ENCODE peak calls at places on chromosomes 2 and 18, in six cellular contexts. W is GM10248, F is A549, E is neural crest cell, B is HFF-Myc, I is GM06990. H is an unnamed sample.

GRCh38 chr18:59096098-59096779 is 43.4 kb upstream of the SEC11C start:
- DNase-seq in F (no peak), W (no peak), B (no peak), E (no peak), I (no peak), H (no peak)

GRCh38 chr18:76052196-76052595 is 442.8 kb downstream of the ZNF516 start:
- DNase-seq in B (no peak), E (no peak), F (no peak), I (no peak), W (no peak), H (no peak)

GRCh38 chr2:190468814-190469569 is 60.8 kb downstream of the MFSD6 start:
- DNase-seq in W (no peak), B (peak; percentile 99), I (peak; percentile 18), F (peak; percentile 86), E (no peak), H (peak; percentile 28)

GRCh38 chr2:8682719-8683667 is 1.1 kb downstream of the ID2 start:
- DNase-seq in E (no peak), B (no peak), I (peak; percentile 35), F (peak; percentile 51), W (no peak), H (no peak)

GRCh38 chr2:238169708-238170251 is 11.0 kb downstream of the ERFE start:
- DNase-seq in W (no peak), F (peak; percentile 46), E (no peak), I (no peak), B (peak; percentile 61), H (no peak)

GRCh38 chr2:181106229-181106628 is 125.8 kb downstream of the UBE2E3 start:
- DNase-seq in E (no peak), F (no peak), W (no peak), B (no peak), I (no peak), H (no peak)

GRCh38 chr2:241234066-241234790 is 45.8 kb downstream of the ANO7 start:
- DNase-seq in W (no peak), B (no peak), E (no peak), F (no peak), I (no peak), H (no peak)

GRCh38 chr2:157837851-157838441 is 38.2 kb downstream of the ACVR1 start:
- DNase-seq in E (no peak), B (no peak), I (no peak), F (no peak), W (no peak), H (no peak)

GRCh38 chr2:54556659-54557121 is 100.6 kb downstream of the SPTBN1 start:
- DNase-seq in F (no peak), E (no peak), W (no peak), B (no peak), I (no peak), H (no peak)

GRCh38 chr2:217090024-217090473 is 230.2 kb upstream of the TNP1 start:
- DNase-seq in E (no peak), I (peak; percentile 78), W (peak; percentile 54), F (no peak), B (no peak), H (peak; percentile 65)

GRCh38 chr2:85504434-85505261 is 34.3 kb upstream of the MAT2A start:
- DNase-seq in F (peak; percentile 75), E (no peak), W (no peak), B (peak; percentile 92), I (no peak), H (no peak)

GRCh38 chr18:55559735-55560134 is 28.3 kb downstream of the TCF4 start:
- DNase-seq in E (no peak), B (no peak), F (no peak), W (no peak), I (no peak), H (no peak)

GRCh38 chr2:62727259-62727867 is 21.9 kb downstream of the EHBP1 start:
- DNase-seq in B (no peak), E (no peak), I (no peak), F (no peak), W (no peak), H (no peak)

GRCh38 chr2:25358836-25359235 is 17.1 kb upstream of the DNMT3A start:
- DNase-seq in B (no peak), W (no peak), I (no peak), E (no peak), F (no peak), H (no peak)

GRCh38 chr2:201674794-201675193 is 23.6 kb downstream of the MPP4 start:
- DNase-seq in I (no peak), B (no peak), W (no peak), E (no peak), F (no peak), H (no peak)

GRCh38 chr2:201675454-201675853 is 23.0 kb downstream of the MPP4 start:
- DNase-seq in F (no peak), B (no peak), W (no peak), E (no peak), I (no peak), H (no peak)

GRCh38 chr2:201678442-201678841 is 20.0 kb downstream of the MPP4 start:
- DNase-seq in F (no peak), B (no peak), W (no peak), I (no peak), E (no peak), H (no peak)

GRCh38 chr2:201680743-201681142 is 17.7 kb downstream of the MPP4 start:
- DNase-seq in I (no peak), E (peak; percentile 28), F (peak; percentile 48), W (peak; percentile 37), B (no peak), H (peak; percentile 42)
- TF ChIP-seq CTCF in I (peak; percentile 72), E (peak; percentile 51), F (peak; percentile 40), W (peak; percentile 38), B (peak; percentile 60), H (peak; percentile 44)

GRCh38 chr18:28999711-29000110 is 822.8 kb upstream of the CDH2 start:
- DNase-seq in F (no peak), B (no peak), E (no peak), I (no peak), W (no peak), H (no peak)

GRCh38 chr18:28995319-28995718 is 818.4 kb upstream of the CDH2 start:
- DNase-seq in B (no peak), W (no peak), I (no peak), E (no peak), F (no peak), H (no peak)
- TF ChIP-seq CTCF in B (peak; percentile 23), W (no peak), I (no peak), E (peak; percentile 39), F (no peak), H (no peak)

DNA sequence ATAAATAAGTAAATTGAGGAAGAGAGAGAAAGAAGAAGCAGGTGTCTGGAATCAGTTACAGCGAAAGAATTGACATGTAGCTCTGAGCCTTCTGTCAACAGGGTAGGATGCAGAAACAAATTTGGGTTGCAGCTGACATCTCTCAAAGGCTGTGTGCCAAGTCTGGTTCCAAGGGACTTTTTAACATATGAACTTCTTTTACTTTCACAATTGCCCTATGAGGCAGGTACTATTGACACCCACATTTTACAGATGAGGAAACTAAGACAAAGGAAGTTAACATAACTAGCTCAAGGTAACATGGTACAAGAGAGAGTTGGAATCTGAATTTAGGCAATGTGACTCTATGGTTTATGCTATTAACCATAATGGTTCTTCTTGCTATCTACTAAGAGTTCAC is 260.1 kb downstream of the ASXL3 start:
- DNase-seq in E (no peak), I (no peak), F (no peak), W (no peak), B (no peak), H (no peak)
- TF ChIP-seq CTCF in E (no peak), I (no peak), F (no peak), W (no peak), B (no peak), H (no peak)

GRCh38 chr2:135819211-135819610 is 17.8 kb downstream of the LCT start:
- DNase-seq in B (no peak), E (peak; percentile 10), W (no peak), F (peak; percentile 47), I (peak; percentile 24), H (no peak)
- TF ChIP-seq CTCF in B (peak; percentile 53), E (peak; percentile 25), W (peak; percentile 49), F (peak; percentile 39), I (peak; percentile 51), H (peak; percentile 22)

GRCh38 chr2:164782323-164782722 is 59.3 kb downstream of the COBLL1 start:
- DNase-seq in W (no peak), E (no peak), B (no peak), I (no peak), F (no peak), H (no peak)

GRCh38 chr2:164789986-164790385 is 51.6 kb downstream of the COBLL1 start:
- DNase-seq in B (no peak), W (no peak), F (no peak), E (no peak), I (no peak), H (no peak)

GRCh38 chr2:164785447-164785846 is 56.2 kb downstream of the COBLL1 start:
- DNase-seq in B (no peak), F (no peak), W (no peak), E (no peak), I (no peak), H (no peak)

GRCh38 chr2:164784376-164784775 is 57.2 kb downstream of the COBLL1 start:
- DNase-seq in I (no peak), E (no peak), W (no peak), B (no peak), F (no peak), H (no peak)

DNA sequence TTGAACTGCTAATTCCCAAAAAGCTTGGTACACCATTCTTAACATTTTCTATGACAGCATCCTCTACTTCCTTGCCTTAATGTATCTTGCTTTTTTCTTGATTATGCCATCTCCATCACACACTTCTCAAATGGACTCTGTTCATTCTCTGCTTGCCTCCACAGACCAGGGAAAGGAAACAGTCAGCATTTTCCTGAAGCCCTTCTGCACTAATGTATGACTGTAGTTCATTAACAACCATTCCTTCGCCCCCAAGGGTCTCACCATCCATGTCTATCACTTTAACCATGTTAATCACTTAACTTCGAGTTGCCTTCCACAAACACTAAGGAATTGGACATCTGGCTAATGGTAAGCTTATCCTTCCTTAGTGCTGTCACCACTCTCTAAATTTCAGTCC is 54.8 kb downstream of the COBLL1 start:
- DNase-seq in I (no peak), E (no peak), W (no peak), B (no peak), F (no peak), H (no peak)
- TF ChIP-seq CTCF in I (no peak), E (no peak), W (no peak), B (no peak), F (no peak), H (no peak)

DNA sequence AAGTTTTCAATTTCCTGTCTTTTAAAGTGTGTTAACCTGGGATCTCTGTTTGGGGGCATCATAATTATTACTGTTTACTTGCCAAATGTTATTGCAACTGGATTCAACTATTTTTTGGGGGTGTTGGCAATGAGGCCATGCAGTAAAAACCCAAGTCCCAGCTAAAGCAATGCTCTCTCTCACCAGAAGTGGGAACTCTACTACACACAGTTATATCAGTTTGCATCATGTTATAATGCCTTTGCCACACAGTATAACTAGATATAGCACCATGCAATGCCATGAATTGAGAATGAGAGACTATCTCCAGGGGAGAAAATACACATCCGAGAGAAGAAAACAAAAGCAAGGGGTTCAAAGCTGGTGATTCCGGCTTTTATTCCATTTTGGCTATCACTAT is 79.0 kb downstream of the GCA start:
- DNase-seq in B (no peak), I (no peak), E (no peak), F (no peak), W (no peak), H (no peak)
- TF ChIP-seq CTCF in B (no peak), I (peak; percentile 15), E (no peak), F (no peak), W (no peak), H (no peak)

H was measured in GM13976.